ENCODE peak calls at places on chromosomes 4 and X, in nine cellular contexts. N, G, J, D, H, U, O, P and W are unnamed samples.
A peak's percentile ranks its signal among the peaks of the same experiment; 100 is the strongest.

GRCh38 chrX:105715746-105716145 is 106.6 kb upstream of the NRK start:
- DNase-seq in P (no peak), N (no peak), D (no peak), O (no peak), J (no peak), U (no peak), H (no peak), G (no peak), W (no peak)

GRCh38 chr4:70559216-70559830 is 32.7 kb upstream of the AMBN start:
- DNase-seq in U (peak; percentile 54), O (peak; percentile 26), P (peak; percentile 6), D (no peak), N (peak; percentile 23), J (peak; percentile 36), G (peak; percentile 56), H (peak; percentile 40), W (peak; percentile 10)

GRCh38 chr4:87804871-87805270 is 5.5 kb downstream of the IBSP start:
- DNase-seq in H (no peak), N (no peak), J (no peak), P (no peak), G (no peak), D (no peak), O (no peak), U (no peak), W (no peak)

GRCh38 chrX:71171110-71171801 is 26.6 kb downstream of the NLGN3 start:
- DNase-seq in D (no peak), H (no peak), J (no peak), G (no peak), O (no peak), N (no peak), U (no peak), P (no peak), W (no peak)

GRCh38 chrX:9611436-9612145 is 146.7 kb downstream of the TBL1X start:
- DNase-seq in N (no peak), J (no peak), O (no peak), P (peak; percentile 50), D (no peak), U (no peak), H (peak; percentile 46), G (peak; percentile 5), W (peak; percentile 6)

GRCh38 chr4:83219344-83219990 is 65.1 kb downstream of the COQ2 start:
- DNase-seq in P (no peak), U (peak; percentile 9), H (peak; percentile 80), O (no peak), N (no peak), J (no peak), D (peak; percentile 48), G (no peak), W (peak; percentile 3)

GRCh38 chr4:184617611-184618196 is 31.5 kb downstream of the CASP3 start:
- DNase-seq in J (no peak), D (no peak), G (no peak), N (no peak), H (no peak), U (no peak), O (peak; percentile 45), P (no peak), W (no peak)

GRCh38 chr4:95178938-95179337 is 369.8 kb downstream of the UNC5C start:
- DNase-seq in P (no peak), H (no peak), N (no peak), D (no peak), G (no peak), J (no peak), O (no peak), U (no peak), W (no peak)

GRCh38 chrX:132741706-132742105 is 216.7 kb downstream of the HS6ST2 start:
- DNase-seq in D (no peak), P (no peak), O (no peak), N (peak; percentile 18), G (no peak), J (no peak), U (no peak), H (no peak), W (no peak)

GRCh38 chr4:109801895-109802319 is at the start of gene CFI:
- DNase-seq in G (no peak), O (no peak), D (no peak), U (no peak), N (no peak), P (peak; percentile 36), H (peak; percentile 67), J (no peak), W (no peak)

GRCh38 chrX:66632473-66632872 is 6.4 kb downstream of the EDA2R start:
- DNase-seq in P (no peak), N (no peak), U (no peak), J (no peak), H (peak; percentile 35), G (no peak), D (no peak), O (no peak), W (no peak)

GRCh38 chr4:57905965-57906364 is 795.8 kb upstream of the IGFBP7 start:
- DNase-seq in N (no peak), O (no peak), H (no peak), D (no peak), P (no peak), J (no peak), U (no peak), G (no peak), W (no peak)

GRCh38 chrX:1316527-1316926 is 20.1 kb upstream of the IL3RA start:
- DNase-seq in G (no peak), U (peak; percentile 17), J (peak; percentile 68), O (peak; percentile 64), H (no peak), P (peak; percentile 10), D (no peak), N (no peak), W (no peak)

GRCh38 chrX:153582896-153583295 is 16.0 kb downstream of the CCNQ start:
- DNase-seq in O (peak; percentile 14), U (no peak), N (peak; percentile 23), H (no peak), G (peak; percentile 89), J (no peak), D (peak; percentile 44), P (no peak), W (no peak)

GRCh38 chrX:116317409-116317808 is 119.0 kb upstream of the SLC6A14 start:
- DNase-seq in J (peak; percentile 17), H (peak; percentile 66), G (no peak), P (peak; percentile 0), D (no peak), U (peak; percentile 19), O (peak; percentile 55), N (no peak), W (no peak)

GRCh38 chr4:110510282-110510681 is 34.3 kb downstream of the ENPEP start:
- DNase-seq in G (no peak), O (no peak), U (no peak), P (no peak), N (no peak), H (no peak), J (no peak), D (no peak), W (no peak)

GRCh38 chr4:184825394-184826314 is at the start of gene ACSL1:
- DNase-seq in D (peak; percentile 74), N (peak; percentile 57), H (peak; percentile 62), P (no peak), O (peak; percentile 89), J (peak; percentile 75), G (peak; percentile 98), U (peak; percentile 89), W (peak; percentile 94)

GRCh38 chr4:7294176-7294756 is 101.9 kb downstream of the SORCS2 start:
- DNase-seq in G (no peak), H (no peak), D (no peak), P (no peak), N (no peak), O (no peak), U (no peak), J (no peak), W (no peak)

GRCh38 chr4:23485793-23486192 is 404.1 kb downstream of the PPARGC1A start:
- DNase-seq in H (no peak), G (no peak), O (peak; percentile 28), N (no peak), P (no peak), D (no peak), U (no peak), J (no peak), W (no peak)

GRCh38 chr4:167452922-167453321 is 218.6 kb upstream of the SPOCK3 start:
- DNase-seq in G (no peak), H (no peak), P (peak; percentile 1), U (no peak), O (no peak), N (no peak), D (no peak), J (no peak), W (no peak)

GRCh38 chrX:10589098-10589497 is 31.3 kb downstream of the MID1 start:
- DNase-seq in D (no peak), P (no peak), O (peak; percentile 33), H (no peak), J (no peak), U (no peak), G (no peak), N (no peak), W (no peak)

GRCh38 chr4:176898791-176899190 is 106.1 kb upstream of the VEGFC start:
- DNase-seq in H (no peak), U (no peak), J (no peak), P (no peak), D (no peak), G (no peak), N (no peak), O (no peak), W (no peak)

GRCh38 chr4:40845136-40845910 is 95.6 kb downstream of the NSUN7 start:
- DNase-seq in P (no peak), G (no peak), O (no peak), H (peak; percentile 68), U (peak; percentile 45), D (no peak), J (no peak), N (no peak), W (no peak)

GRCh38 chr4:171846232-171846631 is 33.0 kb downstream of the GALNTL6 start:
- DNase-seq in H (peak; percentile 60), N (no peak), J (peak; percentile 31), O (no peak), P (peak; percentile 4), U (peak; percentile 5), G (peak; percentile 34), D (no peak), W (no peak)

GRCh38 chr4:99536148-99536728 is 25.4 kb downstream of the C4orf17 start:
- DNase-seq in J (no peak), O (no peak), D (no peak), G (no peak), N (no peak), P (no peak), U (no peak), H (peak; percentile 1), W (no peak)

GRCh38 chrX:42804524-42804923 is 26.6 kb upstream of the PPP1R2C start:
- DNase-seq in N (peak; percentile 2), G (no peak), H (no peak), D (no peak), U (no peak), P (no peak), O (no peak), J (no peak), W (no peak)

GRCh38 chr4:179662522-179662921 is 2220.3 kb upstream of the AGA start:
- DNase-seq in D (no peak), O (no peak), N (no peak), G (no peak), P (no peak), U (no peak), J (no peak), H (no peak), W (no peak)

GRCh38 chr4:139599594-139600374 is 43.8 kb upstream of the SETD7 start:
- DNase-seq in D (no peak), H (peak; percentile 31), G (no peak), N (no peak), U (no peak), J (no peak), P (no peak), O (no peak), W (no peak)

GRCh38 chr4:41058426-41058825 is 155.9 kb downstream of the APBB2 start:
- DNase-seq in G (no peak), U (no peak), J (no peak), N (no peak), O (no peak), P (no peak), H (no peak), D (no peak), W (no peak)

GRCh38 chr4:115219315-115219840 is 106.0 kb upstream of the NDST4 start:
- DNase-seq in H (no peak), G (no peak), D (no peak), O (no peak), P (no peak), U (no peak), J (no peak), N (no peak), W (no peak)

GRCh38 chr4:113641025-113641431 is 120.5 kb downstream of the CAMK2D start:
- DNase-seq in N (no peak), H (no peak), G (peak; percentile 27), D (no peak), P (no peak), U (no peak), O (no peak), J (no peak), W (no peak)